ENCODE peak calls at places on chromosome 14, in five cellular contexts. J is SK-N-SH, E is fibroblast of the aortic adventitia, D is WTC11, G is fibroblast of lung. B is an unnamed sample.

GRCh38 chr14:59918824-59919581 is 941 bp upstream of the LRRC9 start:
- DNase-seq in J (peak), E (peak), D (no peak), G (peak), B (peak)

GRCh38 chr14:32530800-32531199 is 201.7 kb downstream of the AKAP6 start:
- DNase-seq in J (no peak), E (no peak), D (no peak), G (no peak), B (no peak)

GRCh38 chr14:75175677-75176141 is 703 bp downstream of the TMED10 start:
- DNase-seq in J (no peak), E (no peak), D (no peak), G (no peak), B (no peak)

GRCh38 chr14:104526723-104527645 is 52.6 kb upstream of the C14orf180 start:
- DNase-seq in J (no peak), E (no peak), D (no peak), G (no peak), B (no peak)

GRCh38 chr14:105883066-105884005 is 357.0 kb downstream of the TMEM121 start:
- DNase-seq in J (no peak), E (no peak), D (peak), G (no peak), B (no peak)

GRCh38 chr14:104800600-104801283 is at the start of gene ZBTB42:
- DNase-seq in J (peak), E (peak), D (peak), G (peak), B (peak)

GRCh38 chr14:100669468-100669867 is 57.2 kb upstream of the DLK1 start:
- DNase-seq in J (no peak), E (no peak), D (no peak), G (peak), B (no peak)

GRCh38 chr14:87139299-87139698 is 853.7 kb downstream of the GALC start:
- DNase-seq in J (no peak), E (peak), D (no peak), G (no peak), B (no peak)

GRCh38 chr14:103205541-103205906 is 82.3 kb downstream of the TNFAIP2 start:
- DNase-seq in J (no peak), E (peak), D (no peak), G (no peak), B (no peak)

GRCh38 chr14:73741386-73741875 is 27.2 kb upstream of the PNMA1 start:
- DNase-seq in J (peak), E (peak), D (peak), G (peak), B (peak)

GRCh38 chr14:100872641-100873071 is 30.9 kb downstream of the RTL1 start:
- DNase-seq in J (no peak), E (no peak), D (no peak), G (no peak), B (no peak)

DNA sequence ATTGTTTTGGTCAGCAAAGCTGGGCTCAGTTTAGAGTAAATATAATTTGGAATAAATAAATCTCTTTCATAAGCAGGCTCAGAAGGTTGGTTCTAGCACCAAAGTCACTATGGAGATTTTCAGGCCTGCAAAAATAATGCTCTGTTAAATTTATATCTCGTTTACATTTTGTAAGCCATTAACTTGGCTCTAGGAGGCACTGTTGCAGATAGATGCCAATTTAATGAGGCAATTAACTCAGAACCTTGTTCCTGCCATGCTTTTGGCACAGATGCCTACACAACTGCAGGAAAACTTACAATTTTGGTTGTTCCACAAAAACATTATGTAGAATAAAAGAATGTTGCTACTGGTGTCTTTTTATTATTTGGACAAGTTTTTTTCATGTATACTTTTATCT is 428.1 kb downstream of the FLRT2 start:
- DNase-seq in J (no peak), E (no peak), D (no peak), G (no peak), B (no peak)
- TF ChIP-seq CTCF in J (peak), E (no peak), D (no peak), G (no peak), B (no peak)

GRCh38 chr14:49881296-49882006 is 11.4 kb upstream of the ARF6 start:
- DNase-seq in J (no peak), E (no peak), D (no peak), G (no peak), B (no peak)

GRCh38 chr14:49879683-49880204 is 13.1 kb upstream of the ARF6 start:
- DNase-seq in J (peak), E (peak), D (peak), G (peak), B (peak)

GRCh38 chr14:49875640-49876198 is 17.2 kb upstream of the ARF6 start:
- DNase-seq in J (no peak), E (no peak), D (no peak), G (no peak), B (no peak)

GRCh38 chr14:49880267-49881064 is 12.4 kb upstream of the ARF6 start:
- DNase-seq in J (no peak), E (no peak), D (no peak), G (no peak), B (no peak)

DNA sequence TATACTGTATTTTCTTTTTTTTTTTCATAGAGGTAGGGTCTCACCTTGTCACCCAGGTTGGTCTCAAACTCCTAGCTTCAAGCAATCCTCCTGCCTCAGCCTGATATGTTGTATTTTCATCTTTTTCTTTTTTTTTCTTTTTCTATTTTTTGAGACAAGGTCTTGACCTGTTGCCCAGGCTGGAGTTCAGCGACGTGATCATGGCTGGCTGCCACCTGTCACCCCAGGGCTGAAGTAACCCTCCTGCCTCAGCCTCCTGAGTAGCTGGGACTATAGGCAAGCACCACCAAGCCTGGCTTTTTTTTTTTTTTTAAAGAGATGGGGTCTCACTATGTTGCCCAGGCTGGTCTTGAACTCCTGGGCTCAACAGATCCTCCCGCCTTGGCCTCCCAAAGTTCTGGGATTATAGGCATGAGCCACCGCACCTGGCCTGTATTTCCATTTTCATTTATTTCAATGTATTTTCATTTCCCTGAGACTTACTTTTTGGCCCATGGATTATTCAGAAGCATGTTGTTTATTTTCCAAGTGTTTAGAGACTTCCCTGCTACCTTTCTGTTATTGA is 16.2 kb upstream of the ARF6 start:
- DNase-seq in J (no peak), E (no peak), D (no peak), G (no peak), B (no peak)
- TF ChIP-seq CTCF in J (no peak), E (no peak), D (no peak), G (no peak), B (no peak)

GRCh38 chr14:88611878-88612277 is 49.0 kb downstream of the ZC3H14 start:
- DNase-seq in J (peak), E (no peak), D (no peak), G (no peak), B (no peak)
- TF ChIP-seq CTCF in J (peak), E (no peak), D (no peak), G (peak), B (no peak)

GRCh38 chr14:79093542-79093941 is 923.4 kb downstream of the NRXN3 start:
- DNase-seq in J (peak), E (no peak), D (no peak), G (no peak), B (no peak)

GRCh38 chr14:79090781-79091180 is 920.6 kb downstream of the NRXN3 start:
- DNase-seq in J (no peak), E (no peak), D (no peak), G (no peak), B (no peak)

DNA sequence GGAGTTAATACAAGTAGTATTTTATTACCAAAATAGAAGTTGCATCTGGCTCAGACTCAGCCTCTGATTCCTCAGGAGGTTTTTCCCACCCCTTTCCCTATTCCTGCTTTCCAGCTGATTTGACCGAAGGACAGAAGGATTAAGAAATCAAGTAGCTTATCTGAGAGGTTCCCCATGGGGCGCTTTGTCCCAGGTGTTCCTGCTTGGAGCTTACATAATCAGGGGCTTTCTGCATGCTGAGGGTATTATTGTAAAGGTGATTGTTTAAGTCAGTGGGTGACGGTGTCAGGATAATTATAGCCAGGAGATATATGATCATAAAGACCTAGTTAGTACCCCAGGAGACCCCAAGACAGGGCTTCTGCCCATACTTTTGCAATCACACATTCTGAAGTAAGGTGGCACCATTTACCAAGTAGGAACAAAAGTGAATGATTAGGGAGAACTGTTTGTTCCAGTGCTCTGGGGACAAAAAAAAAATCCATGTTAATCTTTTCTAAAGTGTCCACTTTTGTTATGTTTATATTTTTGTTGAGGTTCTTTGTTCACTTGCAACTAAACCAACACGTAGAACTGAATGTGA is 921.3 kb downstream of the NRXN3 start:
- DNase-seq in J (no peak), E (no peak), D (peak), G (no peak), B (no peak)
- TF ChIP-seq CTCF in J (peak), E (no peak), D (no peak), G (no peak), B (no peak)

DNA sequence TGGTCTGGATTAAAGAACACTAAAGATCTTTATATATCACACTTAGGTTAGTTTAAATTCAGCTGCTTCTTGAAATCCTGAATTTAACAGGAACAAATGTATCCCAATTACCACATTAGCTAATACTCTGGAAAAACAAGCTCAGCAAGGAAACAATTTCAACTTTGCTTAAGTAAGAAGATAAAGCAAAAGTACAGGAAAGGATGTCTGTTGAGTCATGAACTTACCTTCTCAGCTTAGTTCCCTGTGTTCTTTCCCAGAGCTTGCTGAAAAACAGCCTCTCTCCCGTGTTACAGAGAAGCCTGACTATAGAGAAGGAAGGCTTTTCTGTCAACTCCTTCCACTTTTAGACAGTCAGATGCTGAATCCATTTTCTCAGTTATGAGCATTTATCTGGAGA is 179.2 kb upstream of the TMEM260 start:
- DNase-seq in J (no peak), E (no peak), D (no peak), G (no peak), B (no peak)
- TF ChIP-seq CTCF in J (no peak), E (no peak), D (no peak), G (no peak), B (no peak)

DNA sequence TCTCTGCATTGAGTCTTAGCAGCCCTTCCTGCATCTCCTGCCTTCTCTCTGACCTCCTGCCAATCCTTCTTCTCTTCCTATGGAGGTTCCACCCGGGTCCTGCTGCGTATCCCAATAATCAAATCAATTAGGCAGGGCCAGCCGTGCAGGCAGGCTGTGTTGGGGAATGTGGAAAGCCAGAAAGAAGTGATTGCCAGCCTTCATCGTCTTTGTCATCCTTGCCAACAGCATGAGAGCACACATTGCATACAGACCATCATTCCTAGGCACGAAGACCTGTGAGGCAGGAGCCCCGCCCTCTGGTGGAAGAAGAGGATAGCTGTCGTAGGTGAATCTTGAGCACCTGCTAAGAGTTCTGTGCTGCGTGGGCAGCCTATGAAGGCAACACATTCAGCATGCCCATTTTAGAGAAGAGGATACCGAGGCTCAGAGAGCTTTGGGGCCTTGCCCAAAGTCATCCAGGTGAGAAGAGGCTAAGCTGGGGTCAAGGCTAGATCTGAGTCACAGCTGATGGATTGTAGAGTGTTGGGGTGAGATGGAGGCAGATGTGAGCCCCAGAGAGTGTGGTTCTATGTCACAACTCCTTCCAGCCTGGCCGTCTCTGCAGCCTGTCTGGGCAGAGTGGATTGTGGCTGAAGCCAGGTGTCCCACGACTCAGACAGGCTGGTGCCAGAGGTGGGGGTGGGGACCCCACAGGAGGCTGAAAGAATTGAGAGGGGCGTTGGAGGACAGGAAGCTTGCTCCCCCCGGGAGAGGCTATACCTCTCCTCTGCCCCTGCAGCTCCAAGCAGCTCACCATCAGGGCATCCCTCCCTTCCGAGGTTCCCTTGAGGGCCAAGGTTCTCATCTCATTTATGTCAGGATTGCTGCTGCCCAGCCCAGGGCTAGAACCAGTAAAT is 12.7 kb downstream of the C14orf132 start:
- DNase-seq in J (no peak), E (no peak), D (peak), G (no peak), B (no peak)
- TF ChIP-seq CTCF in J (no peak), E (no peak), D (peak), G (no peak), B (peak)

GRCh38 chr14:80784824-80785223 is 156.7 kb downstream of the CEP128 start:
- DNase-seq in J (no peak), E (peak), D (no peak), G (peak), B (no peak)
- TF ChIP-seq CTCF in J (no peak), E (no peak), D (no peak), G (peak), B (no peak)

B was measured in endothelial cell.